ENCODE peak calls at places on chromosome 13, in four cellular contexts. T is IMR-90, C is H9, I is neuronal stem cell. Z is an unnamed sample.

GRCh38 chr13:23751195-23751594 is 138.0 kb downstream of the MIPEP start:
- DNase-seq in C (no peak), T (peak; percentile 53), I (no peak), Z (no peak)

GRCh38 chr13:20182231-20182846 is 10.4 kb downstream of the GJB2 start:
- DNase-seq in C (peak; percentile 66), I (peak; percentile 74), T (peak; percentile 80), Z (peak; percentile 75)

GRCh38 chr13:86201477-86201876 is 402.3 kb upstream of the SLITRK6 start:
- DNase-seq in I (no peak), T (no peak), C (no peak), Z (no peak)

GRCh38 chr13:97372929-97373328 is 61.0 kb upstream of the RAP2A start:
- DNase-seq in C (no peak), T (no peak), I (no peak), Z (no peak)

GRCh38 chr13:27636624-27637288 is 15.1 kb downstream of the POLR1D start:
- DNase-seq in I (no peak), C (no peak), T (peak; percentile 41), Z (no peak)

GRCh38 chr13:32537580-32538233 is 888 bp downstream of the N4BP2L2 start:
- DNase-seq in I (no peak), T (no peak), C (peak; percentile 29), Z (no peak)

GRCh38 chr13:35675651-35676050 is 199.2 kb upstream of the MAB21L1 start:
- DNase-seq in T (no peak), C (no peak), I (no peak), Z (no peak)

GRCh38 chr13:99981115-99982020 is at the start of gene ZIC2:
- DNase-seq in C (peak; percentile 85), I (peak; percentile 93), T (no peak), Z (no peak)

GRCh38 chr13:48539550-48539949 is 6.7 kb upstream of the RCBTB2 start:
- DNase-seq in T (no peak), C (no peak), I (no peak), Z (no peak)

GRCh38 chr13:26880741-26881140 is 120.2 kb upstream of the GPR12 start:
- DNase-seq in T (peak; percentile 2), I (no peak), C (no peak), Z (no peak)

GRCh38 chr13:102983496-102983895 is 82.7 kb downstream of the SLC10A2 start:
- DNase-seq in C (no peak), I (no peak), T (no peak), Z (no peak)

GRCh38 chr13:101301053-101301452 is 115.3 kb downstream of the NALCN start:
- DNase-seq in T (no peak), C (no peak), I (no peak), Z (no peak)

GRCh38 chr13:80359459-80360297 is 18.8 kb upstream of the SPRY2 start:
- DNase-seq in T (no peak), C (peak; percentile 80), I (peak; percentile 95), Z (peak; percentile 48)

GRCh38 chr13:107392205-107392604 is 823.1 kb downstream of the LIG4 start:
- DNase-seq in T (no peak), C (no peak), I (no peak), Z (peak; percentile 34)

GRCh38 chr13:52025475-52026245 is 1.2 kb downstream of the UTP14C start:
- DNase-seq in T (no peak), I (no peak), C (peak; percentile 31), Z (no peak)

GRCh38 chr13:30846844-30847243 is 59.2 kb upstream of the MEDAG start:
- DNase-seq in T (no peak), I (no peak), C (no peak), Z (peak; percentile 84)

GRCh38 chr13:52348081-52348480 is 57.9 kb downstream of the THSD1 start:
- DNase-seq in T (peak; percentile 88), C (no peak), I (no peak), Z (peak; percentile 30)

GRCh38 chr13:89066868-89067466 is 1395.8 kb downstream of the SLITRK5 start:
- DNase-seq in I (peak; percentile 40), C (peak; percentile 28), T (peak; percentile 0), Z (peak; percentile 62)

DNA sequence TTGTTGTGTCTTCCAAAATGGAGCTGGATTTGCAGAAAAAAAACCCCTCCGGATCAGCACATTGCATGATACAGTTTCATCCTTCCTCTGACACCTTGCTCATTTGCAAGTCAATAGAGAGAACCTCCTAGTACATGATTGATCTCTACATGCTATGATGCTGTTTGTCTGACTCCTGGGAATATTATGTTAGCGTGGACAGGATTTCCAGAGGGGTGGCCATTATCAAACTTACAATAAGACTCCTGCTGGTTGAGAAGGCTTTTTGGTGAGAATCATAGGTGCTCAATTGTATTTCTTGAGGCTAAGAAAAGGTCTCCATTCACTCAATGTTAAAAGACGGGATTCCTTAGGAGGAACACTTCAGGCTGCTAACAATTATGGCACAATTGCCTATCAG is 75.9 kb upstream of the SCEL start:
- DNase-seq in I (no peak), T (no peak), C (no peak), Z (no peak)
- H2AFZ ChIP-seq in I (peak overlapping the region; percentile 6), T (no peak overlapping the region), C (no peak overlapping the region), Z (no peak overlapping the region)

DNA sequence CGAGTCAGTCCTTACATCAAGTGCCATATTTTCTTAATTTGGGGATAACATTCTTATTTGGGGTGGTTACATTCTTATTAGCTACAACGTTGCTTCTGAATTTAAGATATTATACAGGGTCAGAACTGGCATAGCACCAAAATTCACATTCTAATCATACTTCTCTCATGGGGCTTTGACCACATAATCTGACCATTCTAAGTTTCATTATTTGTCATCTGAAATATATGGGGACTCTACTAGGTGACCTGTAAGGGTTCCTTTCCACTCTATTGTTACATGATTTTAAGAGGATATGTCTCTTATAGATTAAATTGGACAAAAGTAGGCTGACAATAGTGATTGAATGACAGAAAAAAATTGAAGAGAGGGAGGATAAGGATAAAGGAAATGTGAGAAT is 536.5 kb downstream of the KCTD12 start:
- DNase-seq in C (no peak), T (no peak), I (no peak), Z (no peak)
- H3K14ac ChIP-seq in C (no peak overlapping the region), T (no peak overlapping the region), I (no peak overlapping the region), Z (no peak overlapping the region)

DNA sequence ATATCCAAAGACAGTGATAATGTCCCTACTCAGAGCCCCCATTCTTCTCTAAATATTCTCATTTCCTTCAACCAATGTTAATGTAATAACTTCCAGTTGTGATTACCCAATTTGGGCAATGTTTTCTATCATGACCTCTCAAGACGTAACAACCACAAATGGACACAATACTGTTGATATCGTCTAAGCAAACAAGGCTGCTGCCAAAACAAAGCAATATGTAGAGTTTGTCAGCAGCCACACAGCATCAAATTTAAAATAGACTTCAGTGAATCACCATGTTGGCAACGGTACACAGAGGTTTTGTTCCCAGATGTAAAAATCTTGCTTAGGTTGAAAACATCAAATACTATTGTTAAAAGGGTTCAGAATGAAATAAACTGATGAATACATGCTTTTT is 205.1 kb downstream of the DACH1 start:
- DNase-seq in T (peak; percentile 41), C (no peak), I (no peak), Z (no peak)
- H2AFZ ChIP-seq in T (no peak overlapping the region), C (no peak overlapping the region), I (no peak overlapping the region), Z (no peak overlapping the region)

GRCh38 chr13:76019421-76020044 is 383.4 kb downstream of the LMO7 start:
- DNase-seq in C (peak; percentile 83), T (no peak), I (no peak), Z (no peak)
- H3K14ac ChIP-seq in C (no peak overlapping the region), T (no peak overlapping the region), I (no peak overlapping the region), Z (no peak overlapping the region)

DNA sequence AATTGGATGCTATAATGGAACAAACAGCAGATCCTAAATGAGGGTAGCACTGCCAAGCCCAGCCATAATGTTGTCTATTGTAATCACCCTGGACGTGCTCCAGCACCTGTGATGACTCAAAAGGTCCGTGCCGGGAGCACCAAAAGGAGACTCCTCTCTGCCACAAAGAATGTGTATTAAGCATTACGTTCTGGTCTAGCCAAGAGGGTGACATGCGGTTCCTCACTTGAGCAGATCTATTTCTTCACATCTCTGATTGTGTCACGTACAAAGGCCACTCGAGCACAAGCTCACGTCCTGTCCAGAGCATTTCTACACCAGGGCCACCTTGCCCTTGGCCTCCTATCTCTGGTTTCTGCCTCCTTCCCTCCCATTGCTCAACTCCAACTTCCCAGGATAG is 219.9 kb upstream of the IRS2 start:
- DNase-seq in I (no peak), T (peak; percentile 32), C (no peak), Z (no peak)
- H2AFZ ChIP-seq in I (no peak overlapping the region), T (no peak overlapping the region), C (no peak overlapping the region), Z (no peak overlapping the region)

GRCh38 chr13:29436721-29437250 is 158.7 kb downstream of the SLC7A1 start:
- DNase-seq in C (no peak), I (no peak), T (no peak), Z (peak; percentile 12)
- H3K14ac ChIP-seq in C (no peak overlapping the region), I (no peak overlapping the region), T (no peak overlapping the region), Z (no peak overlapping the region)

GRCh38 chr13:74006666-74007065 is 127.5 kb downstream of the KLF12 start:
- DNase-seq in T (no peak), I (no peak), C (no peak), Z (no peak)
- H2AFZ ChIP-seq in T (no peak overlapping the region), I (no peak overlapping the region), C (no peak overlapping the region), Z (no peak overlapping the region)

DNA sequence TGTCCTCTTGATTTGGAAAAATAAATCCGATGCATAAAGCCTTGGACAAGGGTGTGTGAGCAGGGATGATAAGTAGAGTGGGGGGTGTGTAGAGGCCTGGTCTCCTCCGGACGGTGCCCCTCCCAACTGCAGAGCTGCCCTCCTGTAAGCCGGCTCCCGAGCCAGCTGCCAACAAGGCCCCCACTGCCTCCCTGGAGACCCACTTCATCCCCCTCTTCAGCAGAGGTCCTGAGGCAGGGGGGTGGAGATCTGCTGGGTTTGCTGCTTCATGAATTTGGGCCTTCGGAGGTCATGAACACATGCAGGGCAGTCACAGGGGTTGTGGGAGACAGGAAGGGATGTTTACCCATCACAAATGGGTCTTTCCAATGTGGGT is 84.1 kb downstream of the SLC7A1 start:
- DNase-seq in T (no peak), I (no peak), C (no peak), Z (no peak)
- H3K14ac ChIP-seq in T (no peak overlapping the region), I (no peak overlapping the region), C (no peak overlapping the region), Z (no peak overlapping the region)

Z was measured in mesenchymal stem cell.